ENCODE peak calls at places on chromosome X, in seven cellular contexts. S, V, E, Y, O, I and T are unnamed samples.

GRCh38 chrX:72270316-72270866 is 6.7 kb downstream of the RPS4X start:
- DNase-seq in E (no peak), I (no peak), Y (no peak), S (no peak), V (no peak), O (no peak), T (no peak)

GRCh38 chrX:103464071-103464773 is 55.1 kb downstream of the RAB40A start:
- DNase-seq in V (peak; percentile 38), S (peak; percentile 69), E (no peak), Y (peak; percentile 72), I (peak; percentile 22), O (peak; percentile 25), T (no peak)

GRCh38 chrX:135923353-135923752 is 29.8 kb downstream of the SAGE1 start:
- DNase-seq in E (no peak), Y (peak; percentile 2), S (no peak), V (peak; percentile 1), I (no peak), O (no peak), T (no peak)

GRCh38 chrX:1323315-1323714 is 13.3 kb upstream of the IL3RA start:
- DNase-seq in Y (peak; percentile 22), E (no peak), O (peak; percentile 17), V (peak; percentile 44), I (peak; percentile 78), S (no peak), T (peak; percentile 29)

GRCh38 chrX:1442016-1442665 is 10.6 kb downstream of the ASMTL start:
- DNase-seq in I (peak; percentile 6), Y (no peak), O (no peak), E (no peak), V (no peak), S (no peak), T (no peak)

GRCh38 chrX:39752820-39753219 is 344.9 kb downstream of the BCOR start:
- DNase-seq in O (no peak), S (peak; percentile 42), I (no peak), E (no peak), V (no peak), Y (no peak), T (no peak)

GRCh38 chrX:24561121-24561520 is 86.0 kb downstream of the PCYT1B start:
- DNase-seq in V (no peak), S (peak; percentile 25), Y (peak; percentile 8), E (no peak), O (no peak), I (peak; percentile 18), T (no peak)

GRCh38 chrX:110699109-110699508 is 96.5 kb downstream of the CHRDL1 start:
- DNase-seq in Y (no peak), V (no peak), S (peak; percentile 65), O (no peak), E (no peak), I (no peak), T (no peak)

GRCh38 chrX:152663086-152663485 is 25.4 kb downstream of the GABRQ start:
- DNase-seq in E (no peak), V (no peak), O (no peak), S (no peak), I (no peak), Y (no peak), T (no peak)

GRCh38 chrX:9940397-9940796 is 26.8 kb upstream of the CLDN34 start:
- DNase-seq in V (no peak), S (peak; percentile 34), I (no peak), Y (peak; percentile 78), E (no peak), O (peak; percentile 55), T (no peak)

GRCh38 chrX:145292208-145292607 is 44.9 kb downstream of the SPANXN1 start:
- DNase-seq in I (no peak), S (no peak), O (no peak), Y (no peak), E (no peak), V (no peak), T (no peak)

GRCh38 chrX:52988985-52989917 is 30.9 kb upstream of the FAM156A start:
- DNase-seq in O (no peak), E (no peak), V (no peak), I (no peak), Y (no peak), S (peak; percentile 10), T (no peak)

GRCh38 chrX:42107495-42108139 is 184.3 kb upstream of the CASK start:
- DNase-seq in I (no peak), O (no peak), E (no peak), V (no peak), S (no peak), Y (no peak), T (no peak)

GRCh38 chrX:1480082-1480785 is 27.5 kb upstream of the ASMTL start:
- DNase-seq in S (no peak), O (no peak), Y (no peak), V (no peak), I (no peak), E (no peak), T (peak; percentile 13)

GRCh38 chrX:102339312-102340298 is 92.6 kb downstream of the NXF2 start:
- DNase-seq in Y (no peak), O (no peak), V (no peak), I (no peak), S (no peak), E (no peak), T (no peak)

GRCh38 chrX:115229337-115229991 is 4.4 kb downstream of the LRCH2 start:
- DNase-seq in I (no peak), Y (peak; percentile 3), V (no peak), S (no peak), E (no peak), O (no peak), T (no peak)

GRCh38 chrX:79081895-79082512 is 62.5 kb upstream of the GPR174 start:
- DNase-seq in I (peak; percentile 5), Y (peak; percentile 61), V (peak; percentile 1), E (no peak), S (peak; percentile 43), O (peak; percentile 12), T (no peak)

GRCh38 chrX:41921492-41922124 is 1.7 kb downstream of the CASK start:
- DNase-seq in E (no peak), V (no peak), S (peak; percentile 64), Y (peak; percentile 68), I (peak; percentile 9), O (no peak), T (no peak)

GRCh38 chrX:153499876-153500275 is 5.1 kb downstream of the BGN start:
- DNase-seq in Y (no peak), S (no peak), E (no peak), O (no peak), I (no peak), V (no peak), T (no peak)

GRCh38 chrX:97522307-97522706 is 638.6 kb downstream of the RPA4 start:
- DNase-seq in V (no peak), Y (no peak), E (no peak), O (no peak), S (no peak), I (no peak), T (no peak)

DNA sequence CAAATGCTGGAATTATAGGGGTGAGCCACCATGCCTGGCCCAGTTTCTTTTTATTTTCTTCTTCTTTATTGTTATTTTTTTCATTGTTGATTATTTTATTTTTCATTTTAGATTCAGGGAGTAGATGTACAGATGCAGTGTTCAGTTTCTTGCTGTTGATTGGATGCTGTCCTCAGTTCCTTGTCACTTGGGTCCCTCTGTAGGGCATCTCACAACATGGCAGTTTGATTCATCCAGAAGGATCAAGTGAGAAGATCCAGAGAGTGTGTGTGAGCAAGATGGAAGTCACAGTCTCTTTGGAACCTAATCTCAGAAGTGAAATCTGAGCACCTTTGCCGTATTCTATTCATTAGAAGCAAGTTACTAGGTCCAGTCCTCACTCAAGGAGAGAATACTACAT is 20.9 kb downstream of the HMGB3 start:
- DNase-seq in Y (no peak), V (no peak), O (no peak), I (no peak), E (no peak), S (peak; percentile 10), T (no peak)
- TF ChIP-seq CTCF in Y (peak; percentile 3), V (no peak), O (peak; percentile 19), I (no peak), E (no peak), S (no peak), T (no peak)

GRCh38 chrX:30308263-30309138 is 689 bp downstream of the NR0B1 start:
- DNase-seq in V (peak; percentile 36), I (peak; percentile 11), E (no peak), S (peak; percentile 15), Y (peak; percentile 18), O (no peak), T (no peak)
- TF ChIP-seq CTCF in V (peak; percentile 41), I (no peak), E (peak; percentile 65), S (no peak), Y (peak; percentile 33), O (peak; percentile 48), T (no peak)

DNA sequence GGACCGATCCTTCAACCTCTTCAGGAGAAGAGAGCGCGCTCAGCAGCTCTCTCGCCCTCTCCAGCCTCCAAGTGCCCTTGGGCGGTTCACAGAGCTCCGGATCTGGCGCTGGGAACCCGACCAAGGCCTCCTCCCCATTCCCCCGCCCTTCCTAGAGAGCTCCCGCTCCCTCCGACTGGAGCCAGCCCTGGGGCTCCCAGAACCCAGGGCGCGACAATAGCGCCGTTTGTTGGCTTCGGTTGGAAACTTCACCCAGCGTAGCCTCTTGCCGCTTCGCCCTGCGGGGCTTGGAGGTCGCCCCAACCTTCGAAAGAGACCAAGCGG is 3.1 kb upstream of the SOX3 start:
- DNase-seq in Y (no peak), V (peak; percentile 75), O (no peak), E (no peak), S (no peak), I (no peak), T (no peak)
- TF ChIP-seq CTCF in Y (no peak), V (peak; percentile 68), O (peak; percentile 61), E (no peak), S (no peak), I (no peak), T (no peak)

DNA sequence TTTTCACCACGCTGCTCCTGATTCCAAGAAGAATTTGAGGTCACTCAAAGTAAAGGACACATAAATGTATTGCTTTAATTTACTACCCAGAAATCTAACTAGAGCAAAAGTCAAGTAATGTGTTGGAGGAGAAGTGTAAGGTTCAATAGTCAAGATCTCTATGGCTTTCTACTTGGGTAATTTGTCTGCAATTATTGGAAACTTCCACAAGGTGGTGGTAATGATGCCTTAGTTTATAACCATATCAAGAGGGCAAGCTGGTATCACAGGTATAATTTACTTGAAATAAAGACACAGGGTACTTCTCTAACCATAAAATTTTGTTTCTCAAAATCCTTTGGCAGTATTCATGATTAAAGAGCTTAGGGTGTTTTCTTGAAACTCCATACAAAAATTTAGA is 10.2 kb upstream of the GRIA3 start:
- DNase-seq in Y (no peak), E (no peak), S (peak; percentile 46), O (no peak), V (no peak), I (no peak), T (no peak)
- TF ChIP-seq CTCF in Y (no peak), E (no peak), S (peak; percentile 41), O (no peak), V (peak; percentile 18), I (no peak), T (no peak)